ENCODE peak calls at places on chromosomes 3 and 15, in nine cellular contexts. Y, G, K, S, J, W, T, M and N are unnamed samples.

GRCh38 chr3:5262507-5262906 is 75.0 kb downstream of the EDEM1 start:
- DNase-seq in Y (no peak), G (no peak), K (no peak), S (no peak), J (no peak), W (no peak), T (no peak), M (no peak), N (no peak)

GRCh38 chr3:153835540-153835939 is 285.6 kb upstream of the ARHGEF26 start:
- DNase-seq in Y (no peak), G (no peak), K (no peak), S (no peak), J (no peak), W (no peak), T (no peak), M (no peak), N (no peak)

GRCh38 chr15:100671858-100672543 is 69.6 kb downstream of the ASB7 start:
- DNase-seq in Y (no peak), G (no peak), K (peak; percentile 84), S (peak; percentile 5), J (no peak), W (no peak), T (peak; percentile 33), M (peak; percentile 34), N (no peak)

GRCh38 chr3:128849776-128850542 is 29.5 kb upstream of the ACAD9 start:
- DNase-seq in Y (no peak), G (no peak), K (no peak), S (no peak), J (no peak), W (no peak), T (no peak), M (no peak), N (no peak)

GRCh38 chr15:33722005-33722672 is 246.2 kb upstream of the CHRM5 start:
- DNase-seq in Y (no peak), G (no peak), K (no peak), S (peak; percentile 13), J (no peak), W (no peak), T (no peak), M (peak; percentile 90), N (no peak)

GRCh38 chr3:170529346-170529745 is 56.5 kb downstream of the SLC7A14 start:
- DNase-seq in Y (no peak), G (no peak), K (no peak), S (no peak), J (no peak), W (no peak), T (no peak), M (no peak), N (no peak)

GRCh38 chr15:66997212-66997611 is 68.2 kb upstream of the SMAD3 start:
- DNase-seq in Y (no peak), G (peak; percentile 42), K (no peak), S (no peak), J (no peak), W (no peak), T (no peak), M (peak; percentile 63), N (peak; percentile 60)

GRCh38 chr3:38039899-38040261 is 872 bp downstream of the DLEC1 start:
- DNase-seq in Y (peak; percentile 44), G (no peak), K (no peak), S (peak; percentile 14), J (peak; percentile 87), W (peak; percentile 64), T (no peak), M (peak; percentile 57), N (no peak)

GRCh38 chr15:68314563-68314962 is 37.0 kb downstream of the FEM1B start:
- DNase-seq in Y (no peak), G (no peak), K (no peak), S (no peak), J (peak; percentile 68), W (no peak), T (peak; percentile 18), M (no peak), N (no peak)

GRCh38 chr15:77684341-77685081 is 51.8 kb upstream of the LINGO1 start:
- DNase-seq in Y (no peak), G (no peak), K (no peak), S (no peak), J (no peak), W (no peak), T (no peak), M (no peak), N (no peak)

GRCh38 chr3:21944251-21944650 is 193.2 kb upstream of the ZNF385D start:
- DNase-seq in Y (no peak), G (no peak), K (no peak), S (no peak), J (no peak), W (no peak), T (no peak), M (no peak), N (peak; percentile 53)

GRCh38 chr3:45786801-45787495 is 9.4 kb downstream of the SLC6A20 start:
- DNase-seq in Y (no peak), G (no peak), K (no peak), S (no peak), J (no peak), W (no peak), T (no peak), M (no peak), N (no peak)

GRCh38 chr15:73694419-73694818 is 10.2 kb downstream of the CD276 start:
- DNase-seq in Y (no peak), G (no peak), K (no peak), S (no peak), J (no peak), W (no peak), T (no peak), M (no peak), N (no peak)

GRCh38 chr15:88221836-88222235 is 34.7 kb downstream of the NTRK3 start:
- DNase-seq in Y (no peak), G (no peak), K (no peak), S (no peak), J (no peak), W (no peak), T (no peak), M (no peak), N (no peak)

GRCh38 chr15:23532019-23532418 is 33.5 kb upstream of the MKRN3 start:
- DNase-seq in Y (no peak), G (no peak), K (no peak), S (no peak), J (no peak), W (no peak), T (no peak), M (peak; percentile 39), N (no peak)

GRCh38 chr3:144875251-144875650 is 903.6 kb downstream of the DIPK2A start:
- DNase-seq in Y (no peak), G (no peak), K (no peak), S (no peak), J (no peak), W (no peak), T (no peak), M (no peak), N (peak; percentile 16)

GRCh38 chr3:151931171-151931570 is 57.7 kb downstream of the SUCNR1 start:
- DNase-seq in Y (no peak), G (no peak), K (no peak), S (no peak), J (no peak), W (no peak), T (no peak), M (no peak), N (no peak)

GRCh38 chr3:171334465-171334811 is 125.8 kb downstream of the TNIK start:
- DNase-seq in Y (peak; percentile 57), G (no peak), K (no peak), S (no peak), J (no peak), W (no peak), T (no peak), M (no peak), N (no peak)

DNA sequence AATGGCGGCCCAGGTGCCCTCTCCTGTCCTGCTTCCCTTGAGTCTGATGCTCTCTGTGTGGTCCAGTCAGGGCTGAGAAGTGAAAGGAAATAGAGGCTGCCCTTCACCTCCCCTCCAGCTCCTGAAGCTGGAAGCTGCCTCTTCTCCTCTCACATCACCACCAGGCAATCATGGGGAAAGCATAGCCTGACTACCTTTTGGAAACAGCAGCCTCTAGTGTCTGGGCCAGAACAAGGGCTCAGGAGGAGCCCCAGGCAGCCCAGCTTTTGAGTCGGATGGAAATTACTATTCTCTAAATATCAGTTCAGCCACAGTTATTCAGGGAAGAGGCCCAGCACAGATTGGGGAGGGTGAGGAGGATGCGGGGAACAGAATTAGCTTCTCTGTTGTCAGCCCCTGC is 43.3 kb upstream of the CCDC174 start:
- DNase-seq in Y (no peak), G (no peak), K (no peak), S (no peak), J (no peak), W (no peak), T (no peak), M (no peak), N (no peak)
- TF ChIP-seq CTCF in Y (no peak), G (no peak), K (peak; percentile 21), S (peak; percentile 16), J (no peak), W (no peak), T (no peak), M (peak; percentile 23), N (no peak)

DNA sequence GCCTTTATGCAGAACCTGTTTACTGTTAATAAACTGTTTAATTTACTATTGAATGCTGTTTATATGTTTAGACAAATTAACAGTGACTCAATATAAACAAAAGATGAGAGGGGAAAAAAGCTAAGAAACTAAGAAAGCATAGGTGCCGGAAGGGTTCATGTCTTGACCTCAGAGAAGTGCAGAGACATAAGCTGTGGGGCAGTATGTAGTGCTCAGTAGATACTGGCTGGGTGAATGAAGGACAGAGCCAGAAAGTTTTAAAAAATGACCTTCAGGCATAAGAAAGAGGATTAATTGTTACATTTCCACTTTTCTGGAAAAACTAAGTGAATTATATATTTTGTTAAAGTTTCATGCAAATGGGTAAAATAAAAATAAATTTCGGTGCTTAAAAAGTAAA is 14.2 kb downstream of the SERPINI1 start:
- DNase-seq in Y (no peak), G (no peak), K (no peak), S (no peak), J (no peak), W (no peak), T (no peak), M (no peak), N (no peak)
- H3K4me3 ChIP-seq in Y (no peak overlapping the region), G (no peak overlapping the region), K (no peak overlapping the region), S (peak overlapping the region; percentile 55), J (no peak overlapping the region), W (no peak overlapping the region), T (no peak overlapping the region), M (no peak overlapping the region), N (no peak overlapping the region)

GRCh38 chr3:74883690-74884089 is 269.2 kb upstream of the CNTN3 start:
- DNase-seq in Y (no peak), G (no peak), K (no peak), S (no peak), J (peak; percentile 32), W (no peak), T (peak; percentile 2), M (peak; percentile 15), N (no peak)
- TF ChIP-seq CTCF in Y (no peak), G (peak; percentile 55), K (no peak), S (peak; percentile 45), J (no peak), W (no peak), T (peak; percentile 25), M (peak; percentile 47), N (peak; percentile 32)

DNA sequence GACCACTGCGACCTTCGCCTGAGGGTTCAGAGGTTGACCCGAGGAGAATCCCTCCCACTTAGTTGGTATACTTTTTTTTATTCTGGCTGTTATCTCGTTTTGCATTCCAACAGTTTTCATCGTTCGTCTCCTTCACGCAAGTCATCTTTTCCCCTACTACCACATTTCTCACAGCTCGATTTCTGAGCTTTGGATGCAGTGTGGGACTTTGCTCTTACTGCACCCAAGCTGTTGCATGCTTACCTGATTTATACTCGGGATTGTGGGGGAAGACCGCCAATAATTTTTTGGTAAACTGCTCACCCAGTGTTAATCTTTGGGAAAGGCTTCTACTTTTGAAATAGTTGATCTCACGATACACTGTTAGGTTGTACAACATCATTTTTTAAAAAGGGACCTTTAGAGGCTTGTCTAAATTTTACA is 700 bp downstream of the TBC1D23 start:
- DNase-seq in Y (no peak), G (no peak), K (no peak), S (no peak), J (no peak), W (no peak), T (peak; percentile 43), M (no peak), N (no peak)
- H3K4me3 ChIP-seq in Y (peak overlapping the region; percentile 94), G (peak overlapping the region; percentile 97), K (peak overlapping the region; percentile 88), S (peak overlapping the region; percentile 91), J (peak overlapping the region; percentile 98), W (peak overlapping the region; percentile 80), T (peak overlapping the region; percentile 98), M (peak overlapping the region; percentile 93), N (peak overlapping the region; percentile 81)